ENCODE peak calls at places on chromosome 13, in six cellular contexts. J, G, O, S, L and D are unnamed samples.

GRCh38 chr13:51233117-51233826 is 11.1 kb downstream of the FAM124A start:
- DNase-seq in L (no peak), G (no peak), S (no peak), O (no peak), J (no peak), D (no peak)

GRCh38 chr13:43293008-43293407 is 269.6 kb downstream of the DNAJC15 start:
- DNase-seq in J (no peak), L (no peak), G (no peak), S (peak; percentile 6), O (no peak), D (no peak)

GRCh38 chr13:47661076-47661475 is 340.0 kb downstream of the SUCLA2 start:
- DNase-seq in S (peak; percentile 65), O (peak; percentile 99), J (no peak), G (no peak), L (no peak), D (no peak)

GRCh38 chr13:27264181-27264580 is 6.4 kb upstream of the RASL11A start:
- DNase-seq in O (peak; percentile 78), J (no peak), G (no peak), S (peak; percentile 72), L (no peak), D (no peak)

GRCh38 chr13:106503272-106503671 is 32.2 kb downstream of the EFNB2 start:
- DNase-seq in L (no peak), J (no peak), O (no peak), G (no peak), S (no peak), D (no peak)

GRCh38 chr13:80524447-80525215 is 183.7 kb upstream of the SPRY2 start:
- DNase-seq in O (peak; percentile 63), S (peak; percentile 66), L (peak; percentile 36), J (no peak), G (no peak), D (no peak)

GRCh38 chr13:19685445-19685844 is 52.0 kb downstream of the MPHOSPH8 start:
- DNase-seq in O (no peak), J (no peak), S (no peak), G (no peak), L (no peak), D (no peak)

GRCh38 chr13:21744149-21744548 is 73.3 kb downstream of the FGF9 start:
- DNase-seq in J (no peak), L (no peak), O (no peak), G (no peak), S (no peak), D (no peak)

GRCh38 chr13:114034481-114034891 is 60.6 kb upstream of the C13orf46 start:
- DNase-seq in O (peak; percentile 81), G (no peak), S (peak; percentile 35), J (no peak), L (no peak), D (no peak)

GRCh38 chr13:66069570-66069969 is 1160.6 kb downstream of the PCDH9 start:
- DNase-seq in L (no peak), O (peak; percentile 61), J (no peak), S (peak; percentile 16), G (no peak), D (no peak)

GRCh38 chr13:113671066-113672001 is 4.3 kb downstream of the GRK1 start:
- DNase-seq in J (no peak), O (no peak), L (no peak), G (no peak), S (no peak), D (no peak)

GRCh38 chr13:76338003-76338402 is 548.2 kb downstream of the KCTD12 start:
- DNase-seq in S (no peak), L (no peak), J (no peak), O (no peak), G (no peak), D (no peak)

GRCh38 chr13:18212873-18213272 is 968.8 kb downstream of the TUBA3C start:
- DNase-seq in L (peak; percentile 20), G (peak; percentile 62), S (peak; percentile 7), O (no peak), J (peak; percentile 42), D (no peak)

GRCh38 chr13:44715287-44716224 is 139.4 kb upstream of the TSC22D1 start:
- DNase-seq in L (no peak), G (peak; percentile 44), O (peak; percentile 57), S (no peak), J (no peak), D (peak; percentile 11)

GRCh38 chr13:30126903-30127428 is 180.4 kb downstream of the KATNAL1 start:
- DNase-seq in S (no peak), J (no peak), L (no peak), G (no peak), O (peak; percentile 11), D (no peak)

GRCh38 chr13:58680115-58680514 is 1048.6 kb downstream of the PCDH17 start:
- DNase-seq in J (no peak), S (no peak), L (no peak), O (no peak), G (no peak), D (no peak)

GRCh38 chr13:113109151-113110047 is 3.8 kb downstream of the F7 start:
- DNase-seq in G (no peak), J (no peak), O (no peak), S (no peak), L (no peak), D (no peak)

GRCh38 chr13:101829484-101829883 is 377.0 kb downstream of the ITGBL1 start:
- DNase-seq in O (peak; percentile 15), G (no peak), S (no peak), L (no peak), J (no peak), D (no peak)

GRCh38 chr13:103012611-103013010 is 53.6 kb downstream of the SLC10A2 start:
- DNase-seq in J (no peak), L (no peak), O (no peak), G (no peak), S (no peak), D (no peak)

GRCh38 chr13:44583126-44583525 is 7.0 kb upstream of the TSC22D1 start:
- DNase-seq in J (no peak), G (no peak), S (no peak), L (no peak), O (no peak), D (no peak)

GRCh38 chr13:47426126-47426849 is 529.4 kb upstream of the HTR2A start:
- DNase-seq in L (no peak), S (peak; percentile 82), J (no peak), O (peak; percentile 98), G (no peak), D (no peak)

GRCh38 chr13:113209336-113209879 is at the start of gene CUL4A:
- DNase-seq in O (peak; percentile 59), L (peak; percentile 72), J (no peak), S (peak; percentile 73), G (peak; percentile 76), D (no peak)

GRCh38 chr13:77002590-77003190 is 10.8 kb downstream of the CLN5 start:
- DNase-seq in S (peak; percentile 53), G (no peak), O (peak; percentile 60), L (peak; percentile 72), J (no peak), D (no peak)

GRCh38 chr13:41370736-41371135 is 59.7 kb downstream of the NAA16 start:
- DNase-seq in L (peak; percentile 21), S (peak; percentile 27), O (peak; percentile 35), G (no peak), J (no peak), D (no peak)

GRCh38 chr13:68608147-68608546 is 1378.0 kb upstream of the PCDH9 start:
- DNase-seq in L (no peak), J (no peak), S (no peak), G (no peak), O (no peak), D (no peak)

GRCh38 chr13:26965976-26966375 is 205.4 kb upstream of the GPR12 start:
- DNase-seq in G (no peak), L (no peak), S (peak; percentile 30), O (peak; percentile 68), J (no peak), D (no peak)

GRCh38 chr13:49300716-49301589 is 53.2 kb downstream of the CDADC1 start:
- DNase-seq in O (peak; percentile 79), L (peak; percentile 80), G (peak; percentile 53), S (peak; percentile 83), J (peak; percentile 80), D (peak; percentile 38)

GRCh38 chr13:74629985-74630384 is 495.8 kb upstream of the KLF12 start:
- DNase-seq in O (peak; percentile 3), G (no peak), J (no peak), S (peak; percentile 14), L (no peak), D (no peak)

GRCh38 chr13:34678154-34678553 is 263.9 kb upstream of the NBEA start:
- DNase-seq in G (no peak), J (no peak), O (no peak), L (no peak), S (peak; percentile 64), D (no peak)

GRCh38 chr13:99926014-99926731 is 45.4 kb downstream of the ZIC5 start:
- DNase-seq in S (no peak), O (peak; percentile 49), J (no peak), G (peak; percentile 20), L (no peak), D (no peak)

GRCh38 chr13:39353988-39354387 is 249.0 kb downstream of the LHFPL6 start:
- DNase-seq in J (no peak), L (no peak), G (no peak), S (peak; percentile 67), O (peak; percentile 55), D (no peak)